ENCODE peak calls at places on chromosome 5, in nine cellular contexts. T is LoVo; P is WTC11; D is activated effector memory CD4-positive, alpha-beta T cell treated with Interleukin-2 at 50 U/mL for 16 hours; B is hypothalamus; V is lung microvascular endothelial cell; Z is anterior cingulate cortex; M is T follicular helper cell; O is activated naive CD8-positive, alpha-beta T cell treated with anti-CD3 and anti-CD28 coated beads, Interleukin-2, amount 50 U/mL, for 24 hours. S is an unnamed sample.
A peak's percentile ranks its signal among the peaks of the same experiment; 100 is the strongest.

GRCh38 chr5:5340206-5340729 is 82.2 kb upstream of the ICE1 start:
- DNase-seq in T (peak; percentile 53), P (peak; percentile 60), D (no peak), B (no peak), V (peak; percentile 78), Z (no peak), M (no peak), O (no peak), S (peak; percentile 4)

GRCh38 chr5:141681295-141681694 is 735 bp downstream of the ARAP3 start:
- DNase-seq in T (no peak), P (no peak), D (no peak), B (no peak), V (no peak), Z (no peak), M (no peak), O (no peak), S (no peak)

GRCh38 chr5:43336159-43336558 is 22.9 kb upstream of the HMGCS1 start:
- DNase-seq in T (peak; percentile 69), P (no peak), D (no peak), B (no peak), V (no peak), Z (no peak), M (no peak), O (no peak), S (no peak)

GRCh38 chr5:31680528-31680927 is 41.6 kb downstream of the PDZD2 start:
- DNase-seq in T (no peak), P (no peak), D (no peak), B (peak; percentile 3), V (no peak), Z (peak; percentile 44), M (no peak), O (no peak), S (no peak)

GRCh38 chr5:147617711-147618110 is 107.8 kb upstream of the DPYSL3 start:
- DNase-seq in T (no peak), P (no peak), D (no peak), B (no peak), V (no peak), Z (no peak), M (no peak), O (no peak), S (no peak)

GRCh38 chr5:91225848-91226686 is 157.1 kb downstream of the ARRDC3 start:
- DNase-seq in T (peak; percentile 64), P (peak; percentile 74), D (peak; percentile 51), B (no peak), V (peak; percentile 42), Z (no peak), M (peak; percentile 38), O (peak; percentile 60), S (peak; percentile 66)

GRCh38 chr5:124343021-124343420 is 403.4 kb downstream of the ZNF608 start:
- DNase-seq in T (no peak), P (no peak), D (no peak), B (no peak), V (no peak), Z (no peak), M (no peak), O (no peak), S (no peak)

GRCh38 chr5:95284512-95285405 is at the start of gene MCTP1:
- DNase-seq in T (peak; percentile 28), P (peak; percentile 59), D (no peak), B (no peak), V (peak; percentile 25), Z (peak; percentile 29), M (no peak), O (peak; percentile 5), S (no peak)

GRCh38 chr5:87115839-87116364 is 151.8 kb upstream of the RASA1 start:
- DNase-seq in T (no peak), P (no peak), D (no peak), B (no peak), V (no peak), Z (no peak), M (no peak), O (no peak), S (no peak)

GRCh38 chr5:148394587-148395019 is 10.8 kb downstream of the FBXO38 start:
- DNase-seq in T (no peak), P (no peak), D (no peak), B (no peak), V (no peak), Z (no peak), M (no peak), O (no peak), S (no peak)

GRCh38 chr5:150809363-150809762 is 30.8 kb downstream of the SMIM3 start:
- DNase-seq in T (no peak), P (no peak), D (no peak), B (no peak), V (no peak), Z (no peak), M (no peak), O (no peak), S (no peak)

GRCh38 chr5:168951341-168951740 is 349.6 kb downstream of the SLIT3 start:
- DNase-seq in T (no peak), P (no peak), D (no peak), B (no peak), V (no peak), Z (no peak), M (no peak), O (no peak), S (no peak)

GRCh38 chr5:107954254-107954653 is 283.5 kb upstream of the EFNA5 start:
- DNase-seq in T (no peak), P (no peak), D (no peak), B (no peak), V (no peak), Z (no peak), M (no peak), O (no peak), S (no peak)

GRCh38 chr5:127290019-127290945 is at the start of gene MEGF10:
- DNase-seq in T (no peak), P (peak; percentile 82), D (no peak), B (peak; percentile 77), V (peak; percentile 72), Z (peak; percentile 81), M (no peak), O (peak; percentile 56), S (peak; percentile 32)

GRCh38 chr5:149030838-149031397 is 31.9 kb downstream of the SH3TC2 start:
- DNase-seq in T (no peak), P (no peak), D (no peak), B (no peak), V (no peak), Z (no peak), M (no peak), O (no peak), S (no peak)

GRCh38 chr5:178667685-178668084 is 40.8 kb upstream of the CLK4 start:
- DNase-seq in T (no peak), P (no peak), D (no peak), B (no peak), V (no peak), Z (no peak), M (no peak), O (no peak), S (no peak)

GRCh38 chr5:66769839-66770617 is 173.8 kb downstream of the MAST4 start:
- DNase-seq in T (no peak), P (peak; percentile 70), D (no peak), B (no peak), V (no peak), Z (no peak), M (no peak), O (no peak), S (no peak)

S was measured in small intestine.